ENCODE peak calls at places on chromosomes 12 and 14, in four cellular contexts. U is T-helper 17 cell, A is mesendoderm, R is progenitor cell of endocrine pancreas. M is an unnamed sample.

GRCh38 chr12:113443030-113443539 is 20.9 kb downstream of the SDSL start:
- DNase-seq in U (no peak), A (no peak), R (no peak), M (no peak)

GRCh38 chr12:29714966-29715365 is 68.8 kb downstream of the TMTC1 start:
- DNase-seq in U (no peak), A (no peak), R (no peak), M (no peak)

GRCh38 chr14:21069388-21070082 is 569 bp upstream of the ARHGEF40 start:
- DNase-seq in U (peak), A (peak), R (no peak), M (no peak)

GRCh38 chr14:105253329-105253682 is 5.0 kb downstream of the BTBD6 start:
- DNase-seq in U (no peak), A (no peak), R (no peak), M (no peak)

GRCh38 chr14:50303744-50304471 is 8.1 kb downstream of the L2HGDH start:
- DNase-seq in U (no peak), A (no peak), R (no peak), M (no peak)

GRCh38 chr12:34402899-34403705 is 380.8 kb downstream of the ALG10 start:
- DNase-seq in U (peak), A (no peak), R (peak), M (no peak)

GRCh38 chr12:106582661-106583577 is at the start of gene RFX4:
- DNase-seq in U (no peak), A (peak), R (no peak), M (no peak)

GRCh38 chr14:47264842-47265241 is 410.6 kb downstream of the MDGA2 start:
- DNase-seq in U (no peak), A (no peak), R (no peak), M (no peak)

GRCh38 chr14:64702493-64703392 is 1.5 kb upstream of the PLEKHG3 start:
- DNase-seq in U (peak), A (peak), R (peak), M (no peak)

GRCh38 chr14:105878125-105878524 is 351.7 kb downstream of the TMEM121 start:
- DNase-seq in U (peak), A (no peak), R (no peak), M (no peak)

GRCh38 chr12:131872154-131873046 is 22.0 kb upstream of the ULK1 start:
- DNase-seq in U (no peak), A (peak), R (no peak), M (no peak)

GRCh38 chr12:80763874-80764273 is 47.2 kb downstream of the MYF5 start:
- DNase-seq in U (no peak), A (peak), R (no peak), M (no peak)

GRCh38 chr14:23539209-23539866 is 12.2 kb downstream of the ZFHX2 start:
- DNase-seq in U (no peak), A (peak), R (peak), M (no peak)

GRCh38 chr12:65986047-65986446 is 144.5 kb downstream of the LLPH start:
- DNase-seq in U (no peak), A (no peak), R (no peak), M (no peak)

GRCh38 chr14:94058674-94059138 is 22.3 kb downstream of the DDX24 start:
- DNase-seq in U (no peak), A (no peak), R (no peak), M (no peak)

GRCh38 chr12:17438141-17438540 is 651.9 kb downstream of the RERGL start:
- DNase-seq in U (no peak), A (no peak), R (no peak), M (no peak)

GRCh38 chr14:24289649-24290283 is 9.8 kb downstream of the DHRS1 start:
- DNase-seq in U (no peak), A (no peak), R (no peak), M (no peak)

GRCh38 chr14:58878740-58879139 is 241.0 kb downstream of the DACT1 start:
- DNase-seq in U (no peak), A (peak), R (no peak), M (no peak)

GRCh38 chr14:29215853-29216252 is 449.3 kb downstream of the FOXG1 start:
- DNase-seq in U (no peak), A (no peak), R (no peak), M (no peak)

GRCh38 chr12:46981627-46982026 is 97.8 kb upstream of the PCED1B start:
- DNase-seq in U (no peak), A (no peak), R (no peak), M (no peak)

GRCh38 chr14:30990766-30991165 is 34.7 kb upstream of the AP4S1 start:
- DNase-seq in U (no peak), A (no peak), R (no peak), M (no peak)

GRCh38 chr12:112303004-112303403 is 79.2 kb downstream of the HECTD4 start:
- DNase-seq in U (peak), A (peak), R (no peak), M (no peak)

GRCh38 chr12:27686147-27686546 is 10.1 kb upstream of the REP15 start:
- DNase-seq in U (no peak), A (no peak), R (no peak), M (no peak)

GRCh38 chr14:78425332-78425731 is 255.2 kb downstream of the NRXN3 start:
- DNase-seq in U (no peak), A (peak), R (no peak), M (no peak)

GRCh38 chr12:116612436-116612835 is 53.3 kb downstream of the MAP1LC3B2 start:
- DNase-seq in U (no peak), A (no peak), R (no peak), M (no peak)

GRCh38 chr12:75137896-75138295 is 71.7 kb downstream of the KCNC2 start:
- DNase-seq in U (no peak), A (no peak), R (no peak), M (no peak)

GRCh38 chr12:109760031-109760929 is 46.7 kb downstream of the FAM222A start:
- DNase-seq in U (peak), A (no peak), R (peak), M (no peak)

GRCh38 chr12:53657041-53657440 is 18.8 kb downstream of the ATP5MC2 start:
- DNase-seq in U (no peak), A (no peak), R (no peak), M (no peak)

GRCh38 chr14:73462078-73462715 is 3.9 kb upstream of the NUMB start:
- DNase-seq in U (no peak), A (peak), R (no peak), M (no peak)

GRCh38 chr14:76546426-76547221 is 170.7 kb downstream of the ESRRB start:
- DNase-seq in U (no peak), A (peak), R (peak), M (no peak)

GRCh38 chr14:38704220-38704619 is 398.8 kb downstream of the SEC23A start:
- DNase-seq in U (no peak), A (no peak), R (no peak), M (no peak)

GRCh38 chr12:81095470-81096232 is 17.8 kb downstream of the ACSS3 start:
- DNase-seq in U (no peak), A (peak), R (no peak), M (no peak)

M was measured in activated CD8-positive, alpha-beta memory T cell treated with anti-CD3 and anti-CD28 coated beads for 1 hour.